ENCODE peak calls at places on chromosomes 3 and 15, in ten cellular contexts. One of them, this sample, is unnamed.

GRCh38 chr3:8261018-8261417 is 240.6 kb upstream of the LMCD1 start:
- DNase-seq in GM23338: no peak
- DNase-seq in OCI-LY7: no peak
- DNase-seq in body of pancreas: no peak
- DNase-seq in hepatocyte: no peak
- DNase-seq in MM.1S: no peak
- DNase-seq in upper lobe of right lung: no peak
- DNase-seq in tibial artery: no peak
- DNase-seq in lung: no peak
- DNase-seq in uterus: no peak
- DNase-seq in this sample: no peak

GRCh38 chr3:113508966-113509365 is 6.0 kb downstream of the SPICE1 start:
- DNase-seq in MM.1S: no peak
- DNase-seq in body of pancreas: no peak
- DNase-seq in uterus: no peak
- DNase-seq in lung: no peak
- DNase-seq in hepatocyte: no peak
- DNase-seq in GM23338: no peak
- DNase-seq in upper lobe of right lung: no peak
- DNase-seq in OCI-LY7: no peak
- DNase-seq in tibial artery: no peak
- DNase-seq in this sample: no peak

GRCh38 chr3:98710008-98710672 is 53.0 kb upstream of the ST3GAL6 start:
- DNase-seq in lung: no peak
- DNase-seq in GM23338: no peak
- DNase-seq in OCI-LY7: no peak
- DNase-seq in MM.1S: no peak
- DNase-seq in upper lobe of right lung: no peak
- DNase-seq in tibial artery: no peak
- DNase-seq in hepatocyte: no peak
- DNase-seq in uterus: no peak
- DNase-seq in body of pancreas: no peak
- DNase-seq in this sample: no peak

GRCh38 chr3:37249717-37250116 is 75.3 kb upstream of the LRRFIP2 start:
- DNase-seq in OCI-LY7: no peak
- DNase-seq in MM.1S: no peak
- DNase-seq in body of pancreas: no peak
- DNase-seq in lung: no peak
- DNase-seq in upper lobe of right lung: no peak
- DNase-seq in GM23338: no peak
- DNase-seq in tibial artery: no peak
- DNase-seq in hepatocyte: no peak
- DNase-seq in uterus: no peak
- DNase-seq in this sample: no peak

GRCh38 chr15:60798821-60799220 is 319.9 kb upstream of the ICE2 start:
- DNase-seq in upper lobe of right lung: no peak
- DNase-seq in tibial artery: no peak
- DNase-seq in lung: no peak
- DNase-seq in OCI-LY7: no peak
- DNase-seq in uterus: no peak
- DNase-seq in hepatocyte: peak; percentile 22
- DNase-seq in body of pancreas: no peak
- DNase-seq in MM.1S: no peak
- DNase-seq in GM23338: no peak
- DNase-seq in this sample: no peak

GRCh38 chr3:189235214-189235613 is 63.4 kb downstream of the TPRG1 start:
- DNase-seq in OCI-LY7: no peak
- DNase-seq in tibial artery: no peak
- DNase-seq in MM.1S: no peak
- DNase-seq in uterus: no peak
- DNase-seq in GM23338: no peak
- DNase-seq in upper lobe of right lung: no peak
- DNase-seq in hepatocyte: no peak
- DNase-seq in body of pancreas: no peak
- DNase-seq in lung: no peak
- DNase-seq in this sample: no peak

GRCh38 chr3:13305623-13306022 is 114.5 kb downstream of the NUP210 start:
- DNase-seq in tibial artery: no peak
- DNase-seq in hepatocyte: no peak
- DNase-seq in upper lobe of right lung: no peak
- DNase-seq in body of pancreas: peak; percentile 3
- DNase-seq in lung: no peak
- DNase-seq in uterus: no peak
- DNase-seq in GM23338: no peak
- DNase-seq in OCI-LY7: no peak
- DNase-seq in MM.1S: no peak
- DNase-seq in this sample: no peak

GRCh38 chr3:143241556-143241955 is 122.0 kb downstream of the CHST2 start:
- DNase-seq in hepatocyte: no peak
- DNase-seq in upper lobe of right lung: no peak
- DNase-seq in body of pancreas: no peak
- DNase-seq in GM23338: no peak
- DNase-seq in tibial artery: no peak
- DNase-seq in MM.1S: no peak
- DNase-seq in lung: no peak
- DNase-seq in uterus: no peak
- DNase-seq in OCI-LY7: no peak
- DNase-seq in this sample: no peak

GRCh38 chr3:197542741-197543454 is 12.9 kb downstream of the BDH1 start:
- DNase-seq in lung: no peak
- DNase-seq in upper lobe of right lung: no peak
- DNase-seq in GM23338: no peak
- DNase-seq in MM.1S: no peak
- DNase-seq in uterus: no peak
- DNase-seq in OCI-LY7: no peak
- DNase-seq in body of pancreas: no peak
- DNase-seq in tibial artery: no peak
- DNase-seq in hepatocyte: no peak
- DNase-seq in this sample: no peak

GRCh38 chr3:81003817-81004216 is 757.6 kb downstream of the GBE1 start:
- DNase-seq in tibial artery: no peak
- DNase-seq in hepatocyte: no peak
- DNase-seq in MM.1S: no peak
- DNase-seq in OCI-LY7: no peak
- DNase-seq in uterus: no peak
- DNase-seq in lung: no peak
- DNase-seq in GM23338: no peak
- DNase-seq in upper lobe of right lung: no peak
- DNase-seq in body of pancreas: no peak
- DNase-seq in this sample: no peak

GRCh38 chr3:81003008-81003407 is 758.4 kb downstream of the GBE1 start:
- DNase-seq in uterus: no peak
- DNase-seq in GM23338: no peak
- DNase-seq in hepatocyte: no peak
- DNase-seq in MM.1S: no peak
- DNase-seq in body of pancreas: no peak
- DNase-seq in lung: no peak
- DNase-seq in OCI-LY7: no peak
- DNase-seq in upper lobe of right lung: no peak
- DNase-seq in tibial artery: no peak
- DNase-seq in this sample: no peak

GRCh38 chr3:81005992-81006391 is 755.5 kb downstream of the GBE1 start:
- DNase-seq in lung: no peak
- DNase-seq in GM23338: peak; percentile 3
- DNase-seq in MM.1S: no peak
- DNase-seq in upper lobe of right lung: no peak
- DNase-seq in OCI-LY7: no peak
- DNase-seq in uterus: no peak
- DNase-seq in body of pancreas: no peak
- DNase-seq in hepatocyte: no peak
- DNase-seq in tibial artery: no peak
- DNase-seq in this sample: no peak
- TF ChIP-seq CTCF in lung: no peak
- TF ChIP-seq CTCF in GM23338: peak; percentile 36
- TF ChIP-seq CTCF in MM.1S: peak; percentile 27
- TF ChIP-seq CTCF in upper lobe of right lung: no peak
- TF ChIP-seq CTCF in OCI-LY7: no peak
- TF ChIP-seq CTCF in uterus: no peak
- TF ChIP-seq CTCF in body of pancreas: no peak
- TF ChIP-seq CTCF in hepatocyte: peak; percentile 20
- TF ChIP-seq CTCF in tibial artery: no peak
- TF ChIP-seq CTCF in this sample: no peak

GRCh38 chr15:67164401-67164791 is 90.1 kb downstream of the AAGAB start:
- DNase-seq in hepatocyte: no peak
- DNase-seq in uterus: peak; percentile 16
- DNase-seq in MM.1S: no peak
- DNase-seq in OCI-LY7: no peak
- DNase-seq in upper lobe of right lung: peak; percentile 73
- DNase-seq in body of pancreas: no peak
- DNase-seq in tibial artery: peak; percentile 70
- DNase-seq in lung: peak; percentile 75
- DNase-seq in GM23338: no peak
- DNase-seq in this sample: no peak

GRCh38 chr15:67164811-67165652 is 89.4 kb downstream of the AAGAB start:
- DNase-seq in OCI-LY7: no peak
- DNase-seq in body of pancreas: no peak
- DNase-seq in MM.1S: no peak
- DNase-seq in lung: no peak
- DNase-seq in hepatocyte: no peak
- DNase-seq in GM23338: peak; percentile 74
- DNase-seq in upper lobe of right lung: no peak
- DNase-seq in tibial artery: peak; percentile 84
- DNase-seq in uterus: peak; percentile 17
- DNase-seq in this sample: no peak

GRCh38 chr15:67161412-67161811 is 93.0 kb downstream of the AAGAB start:
- DNase-seq in body of pancreas: no peak
- DNase-seq in MM.1S: no peak
- DNase-seq in hepatocyte: no peak
- DNase-seq in lung: no peak
- DNase-seq in uterus: peak; percentile 1
- DNase-seq in tibial artery: peak; percentile 24
- DNase-seq in OCI-LY7: no peak
- DNase-seq in GM23338: no peak
- DNase-seq in upper lobe of right lung: no peak
- DNase-seq in this sample: no peak

GRCh38 chr15:67163180-67163579 is 91.3 kb downstream of the AAGAB start:
- DNase-seq in MM.1S: no peak
- DNase-seq in tibial artery: peak; percentile 17
- DNase-seq in body of pancreas: no peak
- DNase-seq in upper lobe of right lung: no peak
- DNase-seq in OCI-LY7: no peak
- DNase-seq in uterus: no peak
- DNase-seq in lung: no peak
- DNase-seq in GM23338: no peak
- DNase-seq in hepatocyte: no peak
- DNase-seq in this sample: no peak

GRCh38 chr15:67161881-67162280 is 92.6 kb downstream of the AAGAB start:
- DNase-seq in OCI-LY7: no peak
- DNase-seq in body of pancreas: no peak
- DNase-seq in hepatocyte: no peak
- DNase-seq in MM.1S: no peak
- DNase-seq in GM23338: no peak
- DNase-seq in upper lobe of right lung: no peak
- DNase-seq in uterus: peak; percentile 8
- DNase-seq in lung: no peak
- DNase-seq in tibial artery: peak; percentile 51
- DNase-seq in this sample: no peak
- H3K27ac ChIP-seq in OCI-LY7: no peak overlapping the region
- H3K27ac ChIP-seq in body of pancreas: no peak overlapping the region
- H3K27ac ChIP-seq in hepatocyte: peak overlapping the region; percentile 32
- H3K27ac ChIP-seq in MM.1S: no peak overlapping the region
- H3K27ac ChIP-seq in GM23338: no peak overlapping the region
- H3K27ac ChIP-seq in upper lobe of right lung: no peak overlapping the region
- H3K27ac ChIP-seq in uterus: no peak overlapping the region
- H3K27ac ChIP-seq in lung: no peak overlapping the region
- H3K27ac ChIP-seq in tibial artery: no peak overlapping the region
- H3K27ac ChIP-seq in this sample: no peak overlapping the region

GRCh38 chr3:196525141-196525540 is 10.0 kb upstream of the SMCO1 start:
- DNase-seq in hepatocyte: no peak
- DNase-seq in tibial artery: no peak
- DNase-seq in MM.1S: no peak
- DNase-seq in uterus: no peak
- DNase-seq in GM23338: no peak
- DNase-seq in body of pancreas: no peak
- DNase-seq in upper lobe of right lung: no peak
- DNase-seq in lung: no peak
- DNase-seq in OCI-LY7: no peak
- DNase-seq in this sample: no peak
- H3K4me3 ChIP-seq in hepatocyte: no peak overlapping the region
- H3K4me3 ChIP-seq in tibial artery: no peak overlapping the region
- H3K4me3 ChIP-seq in MM.1S: no peak overlapping the region
- H3K4me3 ChIP-seq in uterus: no peak overlapping the region
- H3K4me3 ChIP-seq in GM23338: no peak overlapping the region
- H3K4me3 ChIP-seq in body of pancreas: no peak overlapping the region
- H3K4me3 ChIP-seq in upper lobe of right lung: no peak overlapping the region
- H3K4me3 ChIP-seq in lung: no peak overlapping the region
- H3K4me3 ChIP-seq in OCI-LY7: no peak overlapping the region
- H3K4me3 ChIP-seq in this sample: no peak overlapping the region

GRCh38 chr3:52879090-52879489 is 18.3 kb downstream of the STIMATE start:
- DNase-seq in upper lobe of right lung: no peak
- DNase-seq in body of pancreas: peak; percentile 37
- DNase-seq in MM.1S: no peak
- DNase-seq in GM23338: peak; percentile 49
- DNase-seq in lung: no peak
- DNase-seq in uterus: no peak
- DNase-seq in hepatocyte: no peak
- DNase-seq in OCI-LY7: no peak
- DNase-seq in tibial artery: no peak
- DNase-seq in this sample: no peak

GRCh38 chr3:52880474-52880873 is 16.9 kb downstream of the STIMATE start:
- DNase-seq in upper lobe of right lung: no peak
- DNase-seq in tibial artery: no peak
- DNase-seq in MM.1S: no peak
- DNase-seq in body of pancreas: no peak
- DNase-seq in lung: no peak
- DNase-seq in hepatocyte: no peak
- DNase-seq in GM23338: no peak
- DNase-seq in uterus: no peak
- DNase-seq in OCI-LY7: no peak
- DNase-seq in this sample: no peak

GRCh38 chr3:52881834-52882233 is 15.5 kb downstream of the STIMATE start:
- DNase-seq in lung: no peak
- DNase-seq in MM.1S: no peak
- DNase-seq in hepatocyte: no peak
- DNase-seq in body of pancreas: no peak
- DNase-seq in GM23338: no peak
- DNase-seq in tibial artery: no peak
- DNase-seq in uterus: no peak
- DNase-seq in upper lobe of right lung: no peak
- DNase-seq in OCI-LY7: no peak
- DNase-seq in this sample: no peak

GRCh38 chr3:52879581-52879980 is 17.8 kb downstream of the STIMATE start:
- DNase-seq in hepatocyte: no peak
- DNase-seq in GM23338: no peak
- DNase-seq in lung: no peak
- DNase-seq in tibial artery: no peak
- DNase-seq in OCI-LY7: no peak
- DNase-seq in MM.1S: no peak
- DNase-seq in upper lobe of right lung: no peak
- DNase-seq in body of pancreas: no peak
- DNase-seq in uterus: no peak
- DNase-seq in this sample: no peak

DNA sequence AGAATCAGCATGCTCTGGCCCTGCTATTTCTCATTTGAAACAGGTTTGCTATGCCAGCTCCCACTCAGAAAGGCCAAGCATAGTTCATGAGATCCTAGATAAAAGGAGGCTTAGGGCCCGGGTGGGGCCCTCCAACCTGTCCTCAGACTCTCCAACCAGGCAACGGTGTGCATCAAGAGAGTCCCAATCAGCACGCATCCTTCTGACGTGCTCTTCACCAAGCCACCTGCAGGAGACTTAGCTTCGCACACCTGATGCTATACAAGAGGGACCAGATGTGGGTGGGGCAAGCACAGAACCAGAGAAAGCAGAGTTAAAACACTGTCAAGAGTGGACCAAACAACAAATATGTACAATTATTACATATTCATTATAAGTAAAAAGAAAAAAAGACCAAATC is 17.3 kb downstream of the STIMATE start:
- DNase-seq in GM23338: peak; percentile 45
- DNase-seq in lung: no peak
- DNase-seq in hepatocyte: no peak
- DNase-seq in body of pancreas: no peak
- DNase-seq in uterus: no peak
- DNase-seq in OCI-LY7: no peak
- DNase-seq in tibial artery: no peak
- DNase-seq in upper lobe of right lung: no peak
- DNase-seq in MM.1S: no peak
- DNase-seq in this sample: no peak
- TF ChIP-seq CTCF in GM23338: no peak
- TF ChIP-seq CTCF in lung: no peak
- TF ChIP-seq CTCF in hepatocyte: no peak
- TF ChIP-seq CTCF in body of pancreas: no peak
- TF ChIP-seq CTCF in uterus: no peak
- TF ChIP-seq CTCF in OCI-LY7: no peak
- TF ChIP-seq CTCF in tibial artery: no peak
- TF ChIP-seq CTCF in upper lobe of right lung: no peak
- TF ChIP-seq CTCF in MM.1S: no peak
- TF ChIP-seq CTCF in this sample: no peak